ENCODE peak calls at places on chromosomes 13 and 19, in five cellular contexts. F, R, T, K and H are unnamed samples. For H3K36me3, the result is how much of the 10 kb centered on the place peaks cover.

GRCh38 chr13:114069376-114070097 is 62.9 kb downstream of the RASA3 start:
- DNase-seq in F (no peak), K (no peak), T (peak), R (no peak), H (no peak)

GRCh38 chr19:13149628-13150186 is 468 bp downstream of the STX10 start:
- DNase-seq in T (peak), R (peak), K (peak), F (no peak), H (no peak)

GRCh38 chr19:19321143-19321577 is 531 bp downstream of the MAU2 start:
- DNase-seq in R (no peak), K (no peak), T (peak), F (no peak), H (no peak)

GRCh38 chr13:76828316-76828741 is 57.9 kb downstream of the KCTD12 start:
- DNase-seq in K (no peak), F (no peak), R (no peak), T (no peak), H (peak)

GRCh38 chr13:99367106-99367616 is 60.0 kb upstream of the GPR183 start:
- DNase-seq in T (no peak), K (no peak), F (peak), R (no peak), H (no peak)

GRCh38 chr13:41802684-41803554 is 158.0 kb downstream of the VWA8 start:
- DNase-seq in T (no peak), K (no peak), F (no peak), R (peak), H (peak)

GRCh38 chr13:73261739-73262216 is 203.0 kb downstream of the KLF5 start:
- DNase-seq in K (no peak), T (no peak), F (no peak), R (no peak), H (peak)

GRCh38 chr13:44142540-44142867 is 231.1 kb upstream of the SERP2 start:
- DNase-seq in R (no peak), K (no peak), T (no peak), F (no peak), H (no peak)

GRCh38 chr19:49746206-49746958 is 16.7 kb downstream of the TSKS start:
- DNase-seq in K (no peak), F (no peak), T (peak), R (no peak), H (no peak)

GRCh38 chr13:36362914-36363313 is 16.7 kb upstream of the SPART start:
- DNase-seq in K (no peak), F (no peak), R (no peak), T (no peak), H (no peak)

GRCh38 chr13:94455414-94455813 is 24.1 kb downstream of the DCT start:
- DNase-seq in R (no peak), F (no peak), K (no peak), T (no peak), H (no peak)

GRCh38 chr13:113649212-113649611 is 8.8 kb downstream of the ATP4B start:
- DNase-seq in K (no peak), R (no peak), F (no peak), T (peak), H (no peak)

GRCh38 chr19:8209111-8209964 is at the start of gene CERS4:
- DNase-seq in R (peak), F (peak), K (peak), T (peak), H (no peak)
- H3K4me3 ChIP-seq in R (peak), F (peak), K (peak), T (peak), H (peak)

GRCh38 chr19:48248081-48248833 is 7.5 kb downstream of the CARD8 start:
- DNase-seq in K (no peak), T (no peak), F (no peak), R (no peak), H (no peak)
- TF ChIP-seq CTCF in K (no peak), T (no peak), F (no peak), R (no peak), H (no peak)

DNA sequence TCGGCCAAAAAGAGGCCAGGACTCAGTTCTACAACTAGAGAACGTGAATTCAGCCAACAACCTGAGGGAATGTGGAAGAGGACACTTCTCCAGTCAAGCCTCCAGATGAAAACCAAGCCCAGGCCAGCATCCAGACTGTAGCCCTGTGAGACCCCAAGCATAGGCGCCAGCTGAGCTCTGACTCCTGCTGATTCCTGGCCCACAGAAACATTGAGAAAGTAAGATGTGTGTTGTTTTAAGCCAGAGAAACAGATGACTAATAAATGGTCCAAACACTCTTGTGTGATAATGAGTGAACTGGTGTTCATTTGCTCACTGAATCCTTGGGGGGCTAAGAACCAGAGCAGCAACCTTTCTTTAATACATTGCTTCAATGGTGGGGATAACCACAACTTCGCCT is 44.9 kb downstream of the SLC7A1 start:
- DNase-seq in F (no peak), R (peak), T (no peak), K (no peak), H (no peak)
- H3K36me3 ChIP-seq in F (under half), R (half or more), T (under half), K (under half), H (under half)

DNA sequence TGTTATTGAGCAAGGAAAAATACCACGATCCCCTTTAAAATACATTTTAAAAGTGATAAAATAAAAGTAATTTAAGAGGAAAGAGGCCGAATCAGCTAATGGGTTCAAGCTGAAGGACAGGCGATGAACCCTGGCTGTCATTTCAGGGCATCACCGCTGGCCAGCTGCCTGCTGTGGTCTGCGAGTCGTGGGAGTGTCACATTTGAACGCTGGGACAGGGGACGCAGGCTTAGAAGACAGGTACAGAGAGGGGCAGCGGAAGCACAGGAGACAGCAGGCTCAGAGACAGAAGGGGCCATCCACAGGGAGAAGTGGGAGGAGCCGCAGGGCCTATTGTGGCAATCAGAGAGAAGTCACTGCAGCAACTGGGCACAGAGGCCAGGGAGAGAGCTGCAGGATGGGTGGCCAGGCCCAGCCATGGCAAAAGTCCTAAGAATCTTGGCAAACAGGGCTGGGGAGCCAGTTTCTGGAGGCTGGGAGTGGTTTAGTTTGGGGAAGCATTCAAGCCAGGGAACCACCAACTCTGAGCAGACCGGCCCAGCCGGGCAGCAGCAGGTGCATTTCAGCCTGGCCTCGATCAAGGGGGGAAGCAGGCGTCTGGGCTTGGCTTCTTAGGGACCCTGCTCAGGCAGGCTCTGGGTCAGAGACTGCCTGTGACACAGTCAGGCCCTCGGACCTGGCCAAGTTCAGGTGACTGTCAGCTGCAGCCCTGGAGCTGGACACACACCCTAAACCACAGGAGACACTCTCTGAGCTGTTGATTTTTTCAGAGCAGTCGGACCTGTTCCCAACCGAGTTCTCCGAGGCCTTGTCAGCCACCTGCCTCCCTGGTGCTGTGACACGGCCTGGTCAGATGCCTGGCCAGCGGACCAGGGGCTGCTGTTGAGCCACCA is 11.9 kb downstream of the SH3GL1 start:
- DNase-seq in R (no peak), K (peak), T (no peak), F (no peak), H (no peak)
- H3K4me3 ChIP-seq in R (no peak), K (no peak), T (no peak), F (no peak), H (no peak)

DNA sequence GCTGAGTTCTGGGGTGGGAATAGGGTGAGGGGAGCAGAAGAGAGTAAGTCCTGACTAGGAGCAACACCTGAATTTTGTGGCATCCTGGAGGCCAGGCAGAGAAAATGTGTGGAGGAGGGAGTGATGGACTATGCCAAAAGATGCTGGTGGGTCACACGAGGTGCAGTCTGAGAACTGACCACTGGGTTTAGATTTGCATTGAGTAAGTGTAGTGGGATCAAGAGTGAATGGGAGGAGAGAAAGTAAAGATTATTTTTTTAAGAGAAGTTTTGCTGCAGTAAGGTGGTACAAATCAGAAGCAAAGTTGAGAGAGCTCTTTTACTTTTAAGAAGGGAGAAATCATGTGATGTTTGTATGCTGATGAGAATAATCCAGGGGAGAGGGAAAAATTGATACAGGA is 405.1 kb downstream of the DLEU7 start:
- DNase-seq in R (no peak), F (no peak), T (no peak), K (no peak), H (no peak)
- TF ChIP-seq CTCF in R (no peak), F (no peak), T (no peak), K (no peak), H (no peak)